ENCODE peak calls at places on chromosomes 2 and 18, in eight cellular contexts. F, C, Y, H, V, G, R and M are unnamed samples.

GRCh38 chr18:79489048-79489899 is 93.5 kb downstream of the NFATC1 start:
- DNase-seq in F (no peak), C (no peak), Y (no peak), H (no peak), V (no peak), G (no peak), R (no peak), M (no peak)

GRCh38 chr18:51486735-51487366 is 289.4 kb upstream of the MEX3C start:
- DNase-seq in F (no peak), C (no peak), Y (no peak), H (no peak), V (no peak), G (no peak), R (no peak), M (no peak)

GRCh38 chr18:12534820-12535219 is 123.1 kb downstream of the SPIRE1 start:
- DNase-seq in F (no peak), C (no peak), Y (no peak), H (no peak), V (no peak), G (no peak), R (no peak), M (no peak)

GRCh38 chr2:3025261-3025660 is 352.4 kb downstream of the EIPR1 start:
- DNase-seq in F (no peak), C (no peak), Y (no peak), H (no peak), V (no peak), G (no peak), R (no peak), M (peak)

GRCh38 chr2:25270061-25270460 is 71.7 kb downstream of the DNMT3A start:
- DNase-seq in F (no peak), C (no peak), Y (peak), H (no peak), V (no peak), G (no peak), R (no peak), M (no peak)

GRCh38 chr2:108905906-108906305 is 83.1 kb downstream of the EDAR start:
- DNase-seq in F (no peak), C (no peak), Y (no peak), H (peak), V (no peak), G (no peak), R (no peak), M (no peak)

GRCh38 chr2:10877691-10878111 is 34.0 kb upstream of the KCNF1 start:
- DNase-seq in F (no peak), C (peak), Y (peak), H (no peak), V (peak), G (no peak), R (no peak), M (no peak)

GRCh38 chr2:208440716-208441115 is 34.1 kb downstream of the PTH2R start:
- DNase-seq in F (no peak), C (no peak), Y (no peak), H (no peak), V (no peak), G (no peak), R (no peak), M (no peak)

GRCh38 chr2:24928036-24928435 is 8.0 kb upstream of the ADCY3 start:
- DNase-seq in F (no peak), C (no peak), Y (no peak), H (no peak), V (no peak), G (no peak), R (no peak), M (no peak)

GRCh38 chr18:12843420-12844346 is 40.4 kb downstream of the PTPN2 start:
- DNase-seq in F (no peak), C (no peak), Y (no peak), H (no peak), V (no peak), G (no peak), R (no peak), M (no peak)

GRCh38 chr2:163185160-163185559 is 346.6 kb upstream of the KCNH7 start:
- DNase-seq in F (no peak), C (no peak), Y (no peak), H (no peak), V (no peak), G (no peak), R (no peak), M (no peak)

GRCh38 chr18:38174594-38174993 is 609.0 kb upstream of the CELF4 start:
- DNase-seq in F (no peak), C (no peak), Y (no peak), H (no peak), V (no peak), G (no peak), R (no peak), M (no peak)

GRCh38 chr2:47561906-47562305 is 158.9 kb downstream of the MSH2 start:
- DNase-seq in F (no peak), C (peak), Y (peak), H (no peak), V (no peak), G (no peak), R (no peak), M (no peak)

GRCh38 chr2:26182441-26182840 is 9.6 kb downstream of the GAREM2 start:
- DNase-seq in F (no peak), C (no peak), Y (no peak), H (no peak), V (no peak), G (no peak), R (no peak), M (no peak)

GRCh38 chr18:13137041-13137938 is 81.3 kb upstream of the LDLRAD4 start:
- DNase-seq in F (peak), C (no peak), Y (no peak), H (peak), V (no peak), G (no peak), R (no peak), M (no peak)

GRCh38 chr2:29024882-29025430 is 43.9 kb downstream of the TOGARAM2 start:
- DNase-seq in F (no peak), C (no peak), Y (peak), H (no peak), V (no peak), G (no peak), R (no peak), M (no peak)

GRCh38 chr2:182866461-182867369 is at the start of gene FRZB:
- DNase-seq in F (peak), C (no peak), Y (no peak), H (no peak), V (peak), G (no peak), R (no peak), M (no peak)

GRCh38 chr2:129299756-129300155 is 679.7 kb upstream of the RAB6C start:
- DNase-seq in F (no peak), C (no peak), Y (no peak), H (no peak), V (no peak), G (no peak), R (no peak), M (no peak)

GRCh38 chr2:21424375-21424774 is 300.6 kb downstream of the TDRD15 start:
- DNase-seq in F (no peak), C (no peak), Y (no peak), H (no peak), V (no peak), G (no peak), R (no peak), M (no peak)

GRCh38 chr2:71471276-71471675 is 17.9 kb downstream of the DYSF start:
- DNase-seq in F (no peak), C (no peak), Y (peak), H (no peak), V (peak), G (no peak), R (no peak), M (no peak)

GRCh38 chr2:73740767-73741166 is 3.6 kb upstream of the TPRKB start:
- DNase-seq in F (no peak), C (no peak), Y (no peak), H (no peak), V (no peak), G (no peak), R (no peak), M (no peak)

GRCh38 chr18:58468191-58468590 is 160.7 kb downstream of the ALPK2 start:
- DNase-seq in F (no peak), C (peak), Y (no peak), H (no peak), V (no peak), G (no peak), R (no peak), M (no peak)

GRCh38 chr2:30761226-30761625 is 46.0 kb downstream of the CAPN13 start:
- DNase-seq in F (no peak), C (no peak), Y (no peak), H (no peak), V (no peak), G (no peak), R (no peak), M (no peak)

GRCh38 chr2:127648321-127648720 is 2.4 kb downstream of the GPR17 start:
- DNase-seq in F (no peak), C (no peak), Y (no peak), H (no peak), V (no peak), G (no peak), R (no peak), M (no peak)

GRCh38 chr18:51251625-51252024 is 54.1 kb upstream of the MEX3C start:
- DNase-seq in F (peak), C (no peak), Y (no peak), H (no peak), V (no peak), G (no peak), R (no peak), M (peak)

GRCh38 chr18:10152475-10152874 is 238.7 kb downstream of the VAPA start:
- DNase-seq in F (no peak), C (no peak), Y (no peak), H (no peak), V (no peak), G (no peak), R (no peak), M (no peak)

GRCh38 chr2:46827274-46827930 is 88.2 kb downstream of the MCFD2 start:
- DNase-seq in F (no peak), C (peak), Y (no peak), H (no peak), V (peak), G (no peak), R (no peak), M (peak)

GRCh38 chr2:101064868-101065549 is 62.9 kb downstream of the RPL31 start:
- DNase-seq in F (peak), C (peak), Y (peak), H (no peak), V (peak), G (peak), R (peak), M (no peak)